ENCODE peak calls at places on chromosomes 11 and 22, in four cellular contexts. One of them, this sample, is unnamed.

GRCh38 chr22:38953577-38954413 is 3.6 kb upstream of the APOBEC3A start:
- DNase-seq in stimulated activated CD4-positive, alpha-beta T cell treated with anti-CD3 and anti-CD28 coated beads, TNF-alpha, amount 100 ng/mL, for 1 hour: peak; percentile 32
- DNase-seq in neural progenitor cell: no peak
- DNase-seq in cardiac fibroblast: peak; percentile 17
- DNase-seq in this sample: no peak

GRCh38 chr11:27926469-27926868 is 181.5 kb downstream of the KIF18A start:
- DNase-seq in cardiac fibroblast: no peak
- DNase-seq in neural progenitor cell: no peak
- DNase-seq in stimulated activated CD4-positive, alpha-beta T cell treated with anti-CD3 and anti-CD28 coated beads, TNF-alpha, amount 100 ng/mL, for 1 hour: no peak
- DNase-seq in this sample: no peak

GRCh38 chr11:73154178-73154577 is 12.1 kb upstream of the FCHSD2 start:
- DNase-seq in neural progenitor cell: no peak
- DNase-seq in stimulated activated CD4-positive, alpha-beta T cell treated with anti-CD3 and anti-CD28 coated beads, TNF-alpha, amount 100 ng/mL, for 1 hour: no peak
- DNase-seq in cardiac fibroblast: no peak
- DNase-seq in this sample: no peak

GRCh38 chr11:61052182-61052972 is 49.9 kb upstream of the CD5 start:
- DNase-seq in cardiac fibroblast: no peak
- DNase-seq in neural progenitor cell: no peak
- DNase-seq in stimulated activated CD4-positive, alpha-beta T cell treated with anti-CD3 and anti-CD28 coated beads, TNF-alpha, amount 100 ng/mL, for 1 hour: no peak
- DNase-seq in this sample: no peak

GRCh38 chr11:10778217-10778970 is 27.3 kb downstream of the CTR9 start:
- DNase-seq in neural progenitor cell: no peak
- DNase-seq in cardiac fibroblast: peak; percentile 98
- DNase-seq in stimulated activated CD4-positive, alpha-beta T cell treated with anti-CD3 and anti-CD28 coated beads, TNF-alpha, amount 100 ng/mL, for 1 hour: no peak
- DNase-seq in this sample: no peak

GRCh38 chr22:35861451-35861850 is 143.8 kb downstream of the APOL5 start:
- DNase-seq in stimulated activated CD4-positive, alpha-beta T cell treated with anti-CD3 and anti-CD28 coated beads, TNF-alpha, amount 100 ng/mL, for 1 hour: no peak
- DNase-seq in neural progenitor cell: no peak
- DNase-seq in cardiac fibroblast: no peak
- DNase-seq in this sample: no peak

GRCh38 chr11:96098511-96099241 is 174.8 kb upstream of the MTMR2 start:
- DNase-seq in cardiac fibroblast: peak; percentile 60
- DNase-seq in stimulated activated CD4-positive, alpha-beta T cell treated with anti-CD3 and anti-CD28 coated beads, TNF-alpha, amount 100 ng/mL, for 1 hour: no peak
- DNase-seq in neural progenitor cell: no peak
- DNase-seq in this sample: no peak

GRCh38 chr22:27867114-27867957 is 51.7 kb downstream of the PITPNB start:
- DNase-seq in cardiac fibroblast: peak; percentile 18
- DNase-seq in stimulated activated CD4-positive, alpha-beta T cell treated with anti-CD3 and anti-CD28 coated beads, TNF-alpha, amount 100 ng/mL, for 1 hour: no peak
- DNase-seq in neural progenitor cell: no peak
- DNase-seq in this sample: no peak

GRCh38 chr11:105489431-105489830 is 120.4 kb upstream of the GRIA4 start:
- DNase-seq in neural progenitor cell: peak; percentile 76
- DNase-seq in cardiac fibroblast: peak; percentile 16
- DNase-seq in stimulated activated CD4-positive, alpha-beta T cell treated with anti-CD3 and anti-CD28 coated beads, TNF-alpha, amount 100 ng/mL, for 1 hour: no peak
- DNase-seq in this sample: no peak